ENCODE peak calls at places on chromosome 19, in seven cellular contexts. G is NCI-H1092, W is NCI-H82, I is posterior cingulate gyrus, X is fibroblast of the conjunctiva, B is cardiac fibroblast, J is endothelial cell of umbilical vein. D is an unnamed sample.
A peak's percentile ranks its signal among the peaks of the same experiment; 100 is the strongest.

GRCh38 chr19:18769989-18770528 is 21.0 kb downstream of the COMP start:
- DNase-seq in G (no peak), W (no peak), I (no peak), X (no peak), B (no peak), J (no peak), D (no peak)

GRCh38 chr19:56351208-56351607 is 36.6 kb upstream of the ZSCAN5A start:
- DNase-seq in G (no peak), W (no peak), I (no peak), X (no peak), B (no peak), J (no peak), D (no peak)

GRCh38 chr19:7500811-7501450 is 12.1 kb upstream of the PEX11G start:
- DNase-seq in G (peak; percentile 71), W (peak; percentile 85), I (peak; percentile 98), X (no peak), B (peak; percentile 23), J (peak; percentile 47), D (peak; percentile 93)

GRCh38 chr19:46460981-46461380 is 10.4 kb downstream of the PNMA8A start:
- DNase-seq in G (no peak), W (no peak), I (no peak), X (no peak), B (no peak), J (no peak), D (no peak)

GRCh38 chr19:17304386-17305047 is 1.2 kb upstream of the MRPL34 start:
- DNase-seq in G (no peak), W (no peak), I (no peak), X (no peak), B (no peak), J (no peak), D (no peak)

GRCh38 chr19:6099633-6100032 is 10.7 kb downstream of the RFX2 start:
- DNase-seq in G (no peak), W (no peak), I (no peak), X (no peak), B (no peak), J (no peak), D (no peak)

GRCh38 chr19:40750035-40750284 is 317 bp downstream of the ACTMAP start:
- DNase-seq in G (no peak), W (no peak), I (no peak), X (no peak), B (no peak), J (no peak), D (no peak)

GRCh38 chr19:9309974-9310446 is 372 bp upstream of the ZNF699 start:
- DNase-seq in G (peak; percentile 97), W (peak; percentile 96), I (peak; percentile 96), X (peak; percentile 85), B (peak; percentile 94), J (no peak), D (peak; percentile 94)

GRCh38 chr19:34299576-34299975 is 45.2 kb downstream of the GARRE1 start:
- DNase-seq in G (no peak), W (no peak), I (no peak), X (no peak), B (no peak), J (peak; percentile 51), D (no peak)

GRCh38 chr19:5534787-5535586 is 32.8 kb downstream of the TINCR start:
- DNase-seq in G (no peak), W (no peak), I (no peak), X (no peak), B (no peak), J (no peak), D (no peak)

GRCh38 chr19:6125571-6125989 is 9.9 kb upstream of the ACSBG2 start:
- DNase-seq in G (peak; percentile 53), W (peak; percentile 80), I (no peak), X (peak; percentile 75), B (peak; percentile 85), J (peak; percentile 75), D (no peak)

GRCh38 chr19:46716672-46717033 is 261 bp downstream of the PRKD2 start:
- DNase-seq in G (no peak), W (peak; percentile 65), I (no peak), X (no peak), B (no peak), J (no peak), D (no peak)

GRCh38 chr19:35295453-35295791 is 3.5 kb downstream of the MAG start:
- DNase-seq in G (no peak), W (no peak), I (no peak), X (no peak), B (no peak), J (no peak), D (no peak)

GRCh38 chr19:45547965-45548609 is 36.5 kb downstream of the OPA3 start:
- DNase-seq in G (no peak), W (peak; percentile 28), I (peak; percentile 43), X (no peak), B (peak; percentile 55), J (no peak), D (no peak)

GRCh38 chr19:7874080-7874856 is at the start of gene PRR36:
- DNase-seq in G (peak; percentile 88), W (peak; percentile 91), I (peak; percentile 96), X (no peak), B (no peak), J (peak; percentile 35), D (peak; percentile 93)

D was measured in cerebellum.